ENCODE peak calls at places on chromosomes 4 and X, in nine cellular contexts. F, M, X, I, J, N, U, A and S are unnamed samples.
A peak's percentile ranks its signal among the peaks of the same experiment; 100 is the strongest.

GRCh38 chrX:27336466-27337091 is 126.6 kb downstream of the PPP4R3C start:
- DNase-seq in J (peak; percentile 3), U (no peak), A (no peak), X (peak; percentile 40), F (peak; percentile 47), I (peak; percentile 46), N (no peak), M (peak; percentile 33), S (no peak)

GRCh38 chr4:78439328-78439727 is 112.2 kb upstream of the ANXA3 start:
- DNase-seq in X (no peak), M (no peak), U (no peak), I (no peak), N (no peak), J (no peak), F (no peak), A (no peak), S (no peak)

GRCh38 chr4:8266508-8266907 is 3.0 kb upstream of the HTRA3 start:
- DNase-seq in M (no peak), J (no peak), F (no peak), A (no peak), U (no peak), X (no peak), I (no peak), N (no peak), S (no peak)

GRCh38 chrX:16772460-16772859 is 13.8 kb upstream of the TXLNG start:
- DNase-seq in M (no peak), N (no peak), J (peak; percentile 33), A (no peak), U (no peak), X (peak; percentile 50), I (no peak), F (no peak), S (no peak)

GRCh38 chrX:24229967-24230366 is 80.4 kb downstream of the ZFX start:
- DNase-seq in F (no peak), J (no peak), X (no peak), U (no peak), I (no peak), A (no peak), M (no peak), N (no peak), S (no peak)

GRCh38 chr4:182593864-182594263 is 323.3 kb downstream of the DCTD start:
- DNase-seq in J (no peak), X (no peak), N (no peak), A (no peak), M (no peak), F (no peak), U (no peak), I (no peak), S (no peak)

GRCh38 chr4:176642472-176642871 is 150.2 kb downstream of the VEGFC start:
- DNase-seq in X (no peak), A (no peak), N (no peak), M (no peak), U (no peak), J (no peak), F (no peak), I (no peak), S (no peak)

GRCh38 chr4:76677571-76678326 is 220.2 kb downstream of the SOWAHB start:
- DNase-seq in F (no peak), A (no peak), M (no peak), N (no peak), I (no peak), U (no peak), J (no peak), X (no peak), S (no peak)

GRCh38 chr4:109589605-109590004 is 29.6 kb downstream of the MCUB start:
- DNase-seq in N (no peak), U (no peak), F (no peak), A (no peak), J (no peak), X (no peak), I (no peak), M (no peak), S (no peak)

GRCh38 chrX:55486736-55487135 is 2.9 kb downstream of the USP51 start:
- DNase-seq in I (no peak), J (no peak), M (no peak), U (peak; percentile 5), X (no peak), A (no peak), F (no peak), N (no peak), S (no peak)

GRCh38 chrX:151704023-151704663 is 8.9 kb downstream of the PRRG3 start:
- DNase-seq in M (no peak), A (no peak), N (no peak), U (no peak), F (no peak), I (no peak), J (no peak), X (no peak), S (no peak)

GRCh38 chrX:53441531-53442321 is 7.6 kb upstream of the HSD17B10 start:
- DNase-seq in J (peak; percentile 71), F (peak; percentile 85), A (peak; percentile 83), I (peak; percentile 89), N (peak; percentile 58), U (peak; percentile 4), M (peak; percentile 84), X (peak; percentile 92), S (peak; percentile 75)

GRCh38 chr4:2586502-2586901 is 50.1 kb downstream of the FAM193A start:
- DNase-seq in F (no peak), M (no peak), A (no peak), X (no peak), N (no peak), I (no peak), J (no peak), U (no peak), S (no peak)

GRCh38 chr4:2587215-2587823 is 50.9 kb downstream of the FAM193A start:
- DNase-seq in N (no peak), A (no peak), I (no peak), U (no peak), X (no peak), M (no peak), J (no peak), F (no peak), S (no peak)

GRCh38 chr4:2579910-2580309 is 43.5 kb downstream of the FAM193A start:
- DNase-seq in F (no peak), J (no peak), I (no peak), N (no peak), X (no peak), A (no peak), M (no peak), U (no peak), S (no peak)

GRCh38 chr4:2583092-2583491 is 46.6 kb downstream of the FAM193A start:
- DNase-seq in X (no peak), N (no peak), U (no peak), M (no peak), J (no peak), F (no peak), I (no peak), A (no peak), S (no peak)

DNA sequence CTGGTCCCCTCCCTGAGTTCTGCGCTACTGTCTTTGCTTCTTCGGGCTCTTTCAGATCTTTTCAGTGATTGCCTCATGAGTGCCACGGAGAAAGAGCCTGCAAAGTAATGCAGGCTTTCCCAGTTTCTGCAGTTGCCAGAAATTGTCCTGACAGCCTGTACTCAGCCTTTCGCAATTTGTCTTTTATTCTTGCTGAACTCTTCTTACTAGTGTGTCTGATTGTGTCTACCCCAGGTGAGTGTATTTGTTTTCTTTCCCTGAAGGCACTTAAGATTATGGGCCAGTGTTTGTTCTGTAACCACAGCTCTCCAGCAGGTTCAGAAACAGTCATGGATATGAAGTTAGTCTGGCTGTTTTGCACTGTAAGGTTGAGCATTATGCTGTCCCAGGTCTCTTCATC is 47.1 kb downstream of the FAM193A start:
- DNase-seq in F (no peak), U (no peak), A (no peak), N (no peak), M (no peak), X (no peak), J (no peak), I (no peak), S (no peak)
- H3K27ac ChIP-seq in F (peak overlapping the region; percentile 36), U (no peak overlapping the region), A (no peak overlapping the region), N (no peak overlapping the region), M (no peak overlapping the region), X (peak overlapping the region; percentile 83), J (no peak overlapping the region), I (no peak overlapping the region), S (peak overlapping the region; percentile 25)

DNA sequence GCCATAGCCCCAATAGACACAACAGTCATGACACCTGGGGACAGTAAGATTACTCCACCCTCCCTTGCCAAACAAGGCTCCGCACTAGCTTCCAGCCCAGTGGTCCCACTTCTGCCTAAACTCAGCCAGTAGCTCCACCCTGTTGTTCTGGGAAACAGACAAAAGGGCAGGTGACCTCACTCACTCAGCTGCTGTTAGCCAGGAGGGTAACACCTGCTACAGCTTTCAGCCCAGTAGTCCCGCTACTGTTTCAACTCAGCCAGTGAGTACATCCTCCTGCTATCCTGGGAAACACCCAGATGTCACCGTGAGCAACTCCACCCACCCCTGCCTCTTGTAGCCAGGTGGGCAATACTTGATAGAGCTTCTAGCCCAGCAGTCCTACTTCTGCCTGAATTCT is 162.7 kb upstream of the CPXCR1 start:
- DNase-seq in M (no peak), J (no peak), X (no peak), N (no peak), F (no peak), A (no peak), I (no peak), U (no peak), S (no peak)
- H3K27ac ChIP-seq in M (no peak overlapping the region), J (no peak overlapping the region), X (no peak overlapping the region), N (no peak overlapping the region), F (no peak overlapping the region), A (no peak overlapping the region), I (no peak overlapping the region), U (no peak overlapping the region), S (no peak overlapping the region)

DNA sequence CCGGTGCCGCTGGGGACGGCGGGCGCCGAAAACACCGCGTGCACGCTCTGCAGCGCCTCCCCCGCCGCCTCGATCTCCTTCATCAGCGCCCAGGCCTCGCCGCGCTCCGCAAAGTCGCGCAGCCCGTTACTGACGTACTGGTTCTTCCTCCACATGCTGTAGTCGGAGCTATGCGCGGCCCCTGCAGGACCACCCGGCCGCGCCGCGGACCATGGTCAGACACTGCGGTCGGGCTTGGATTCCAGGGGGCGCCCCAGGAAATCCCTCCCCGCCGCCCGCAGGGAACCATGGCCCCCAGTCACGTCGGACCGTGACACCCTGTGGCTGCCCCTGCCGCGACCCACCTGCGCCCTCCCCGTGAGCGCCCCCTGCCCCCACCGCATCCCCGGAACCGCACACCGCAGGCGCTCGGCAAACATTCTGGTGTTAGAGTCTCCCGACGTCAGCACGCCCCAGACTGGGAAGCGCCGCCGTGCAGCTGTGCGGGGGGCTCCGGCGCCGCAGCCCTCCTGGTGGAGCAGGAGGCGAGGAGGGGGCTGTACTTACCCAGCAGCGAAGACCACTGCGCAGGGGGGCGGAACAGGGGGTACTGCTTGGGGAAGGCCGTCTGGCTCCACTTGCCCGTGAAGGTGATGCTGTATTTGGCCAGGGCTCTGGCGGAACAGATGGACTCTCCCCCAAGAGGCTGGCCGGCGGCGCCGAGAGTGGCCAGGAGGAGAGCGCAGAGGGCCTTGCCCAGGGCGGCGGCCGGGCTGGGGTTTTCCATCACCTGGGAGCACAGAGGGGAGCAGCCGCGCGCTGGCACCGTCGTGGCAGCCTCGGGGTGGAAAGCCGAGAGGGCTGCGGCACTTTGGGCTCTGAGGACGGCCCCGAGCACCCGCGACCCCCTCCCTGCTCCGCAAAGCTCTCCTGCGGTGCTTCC is 816 bp downstream of the SPON2 start:
- DNase-seq in I (no peak), U (no peak), X (peak; percentile 70), J (no peak), M (peak; percentile 27), F (peak; percentile 33), A (no peak), N (peak; percentile 33), S (peak; percentile 60)
- H3K27ac ChIP-seq in I (no peak overlapping the region), U (no peak overlapping the region), X (no peak overlapping the region), J (no peak overlapping the region), M (no peak overlapping the region), F (no peak overlapping the region), A (peak overlapping the region; percentile 81), N (no peak overlapping the region), S (no peak overlapping the region)

GRCh38 chr4:122875949-122876348 is 46.4 kb downstream of the NUDT6 start:
- DNase-seq in X (no peak), I (no peak), F (no peak), N (no peak), J (no peak), U (no peak), A (no peak), M (no peak), S (no peak)
- H3K27ac ChIP-seq in X (no peak overlapping the region), I (no peak overlapping the region), F (no peak overlapping the region), N (no peak overlapping the region), J (no peak overlapping the region), U (no peak overlapping the region), A (no peak overlapping the region), M (no peak overlapping the region), S (no peak overlapping the region)